ENCODE peak calls at places on chromosomes 1 and 21, in seven cellular contexts. One of them, this sample, is unnamed.

GRCh38 chr1:221708076-221708571 is 33.8 kb downstream of the DUSP10 start:
- DNase-seq in endothelial cell: no peak
- DNase-seq in choroid plexus epithelial cell: peak
- DNase-seq in epithelial cell of esophagus: no peak
- DNase-seq in heart right ventricle: no peak
- DNase-seq in cardiac fibroblast: peak
- DNase-seq in brain microvascular endothelial cell: peak
- DNase-seq in this sample: no peak

GRCh38 chr1:242523968-242524570 is 428 bp downstream of the PLD5 start:
- DNase-seq in endothelial cell: peak
- DNase-seq in choroid plexus epithelial cell: no peak
- DNase-seq in epithelial cell of esophagus: peak
- DNase-seq in heart right ventricle: no peak
- DNase-seq in cardiac fibroblast: peak
- DNase-seq in brain microvascular endothelial cell: no peak
- DNase-seq in this sample: no peak

GRCh38 chr1:118202076-118202608 is 17.1 kb upstream of the SPAG17 start:
- DNase-seq in endothelial cell: no peak
- DNase-seq in choroid plexus epithelial cell: no peak
- DNase-seq in epithelial cell of esophagus: no peak
- DNase-seq in heart right ventricle: no peak
- DNase-seq in cardiac fibroblast: no peak
- DNase-seq in brain microvascular endothelial cell: no peak
- DNase-seq in this sample: no peak

GRCh38 chr1:156356262-156356874 is 12.6 kb upstream of the RHBG start:
- DNase-seq in endothelial cell: no peak
- DNase-seq in choroid plexus epithelial cell: no peak
- DNase-seq in epithelial cell of esophagus: no peak
- DNase-seq in heart right ventricle: no peak
- DNase-seq in cardiac fibroblast: no peak
- DNase-seq in brain microvascular endothelial cell: no peak
- DNase-seq in this sample: no peak

GRCh38 chr1:145956776-145957442 is 908 bp downstream of the LIX1L start:
- DNase-seq in endothelial cell: no peak
- DNase-seq in choroid plexus epithelial cell: peak
- DNase-seq in epithelial cell of esophagus: no peak
- DNase-seq in heart right ventricle: peak
- DNase-seq in cardiac fibroblast: peak
- DNase-seq in brain microvascular endothelial cell: no peak
- DNase-seq in this sample: no peak

GRCh38 chr1:197927908-197928665 is 10.9 kb downstream of the LHX9 start:
- DNase-seq in endothelial cell: no peak
- DNase-seq in choroid plexus epithelial cell: no peak
- DNase-seq in epithelial cell of esophagus: no peak
- DNase-seq in heart right ventricle: no peak
- DNase-seq in cardiac fibroblast: no peak
- DNase-seq in brain microvascular endothelial cell: no peak
- DNase-seq in this sample: no peak

GRCh38 chr1:161085165-161085564 is 4.2 kb downstream of the NECTIN4 start:
- DNase-seq in endothelial cell: no peak
- DNase-seq in choroid plexus epithelial cell: peak
- DNase-seq in epithelial cell of esophagus: peak
- DNase-seq in heart right ventricle: no peak
- DNase-seq in cardiac fibroblast: no peak
- DNase-seq in brain microvascular endothelial cell: peak
- DNase-seq in this sample: peak

GRCh38 chr1:100627936-100628335 is 90.0 kb downstream of the GPR88 start:
- DNase-seq in endothelial cell: no peak
- DNase-seq in choroid plexus epithelial cell: peak
- DNase-seq in epithelial cell of esophagus: no peak
- DNase-seq in heart right ventricle: no peak
- DNase-seq in cardiac fibroblast: no peak
- DNase-seq in brain microvascular endothelial cell: no peak
- DNase-seq in this sample: no peak

GRCh38 chr21:41318218-41318617 is 1.6 kb downstream of the FAM3B start:
- DNase-seq in endothelial cell: no peak
- DNase-seq in choroid plexus epithelial cell: no peak
- DNase-seq in epithelial cell of esophagus: no peak
- DNase-seq in heart right ventricle: no peak
- DNase-seq in cardiac fibroblast: no peak
- DNase-seq in brain microvascular endothelial cell: no peak
- DNase-seq in this sample: no peak

GRCh38 chr1:168202941-168203654 is 22.7 kb upstream of the SFT2D2 start:
- DNase-seq in endothelial cell: no peak
- DNase-seq in choroid plexus epithelial cell: peak
- DNase-seq in epithelial cell of esophagus: peak
- DNase-seq in heart right ventricle: no peak
- DNase-seq in cardiac fibroblast: peak
- DNase-seq in brain microvascular endothelial cell: peak
- DNase-seq in this sample: no peak

GRCh38 chr1:24641646-24642151 is 1.4 kb upstream of the SRRM1 start:
- DNase-seq in endothelial cell: peak
- DNase-seq in choroid plexus epithelial cell: peak
- DNase-seq in epithelial cell of esophagus: peak
- DNase-seq in heart right ventricle: peak
- DNase-seq in cardiac fibroblast: peak
- DNase-seq in brain microvascular endothelial cell: no peak
- DNase-seq in this sample: no peak

GRCh38 chr1:85850238-85850637 is 142.0 kb upstream of the ZNHIT6 start:
- DNase-seq in endothelial cell: no peak
- DNase-seq in choroid plexus epithelial cell: peak
- DNase-seq in epithelial cell of esophagus: peak
- DNase-seq in heart right ventricle: no peak
- DNase-seq in cardiac fibroblast: peak
- DNase-seq in brain microvascular endothelial cell: peak
- DNase-seq in this sample: no peak

GRCh38 chr1:25134801-25135585 is 97.3 kb downstream of the SYF2 start:
- DNase-seq in endothelial cell: no peak
- DNase-seq in choroid plexus epithelial cell: no peak
- DNase-seq in epithelial cell of esophagus: no peak
- DNase-seq in heart right ventricle: no peak
- DNase-seq in cardiac fibroblast: no peak
- DNase-seq in brain microvascular endothelial cell: no peak
- DNase-seq in this sample: no peak

DNA sequence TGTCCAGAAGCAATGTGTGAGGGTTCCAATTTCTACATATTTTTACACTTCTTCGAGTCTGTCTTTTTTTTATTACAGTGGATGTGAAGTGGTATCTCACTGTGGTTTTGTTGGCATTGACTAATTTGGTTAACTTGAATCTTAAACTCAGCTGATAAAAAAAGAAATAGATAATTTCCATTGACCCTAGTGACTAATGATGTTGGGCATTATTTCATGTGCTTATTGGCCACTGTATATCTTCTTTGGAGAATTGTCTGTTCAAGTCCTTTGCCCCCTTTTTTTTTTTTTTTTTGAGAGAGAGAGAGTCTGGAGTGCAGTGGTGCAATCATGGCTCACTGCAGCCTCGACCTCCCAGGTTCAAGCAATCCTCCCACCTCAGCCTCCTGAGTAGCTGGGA is 33.3 kb upstream of the NBPF3 start:
- DNase-seq in endothelial cell: no peak
- DNase-seq in choroid plexus epithelial cell: no peak
- DNase-seq in epithelial cell of esophagus: no peak
- DNase-seq in heart right ventricle: no peak
- DNase-seq in cardiac fibroblast: no peak
- DNase-seq in brain microvascular endothelial cell: no peak
- DNase-seq in this sample: no peak
- TF ChIP-seq CTCF in endothelial cell: no peak
- TF ChIP-seq CTCF in choroid plexus epithelial cell: no peak
- TF ChIP-seq CTCF in epithelial cell of esophagus: no peak
- TF ChIP-seq CTCF in heart right ventricle: no peak
- TF ChIP-seq CTCF in cardiac fibroblast: no peak
- TF ChIP-seq CTCF in brain microvascular endothelial cell: no peak
- TF ChIP-seq CTCF in this sample: no peak

GRCh38 chr1:199766219-199766792 is 261.2 kb upstream of the NR5A2 start:
- DNase-seq in endothelial cell: no peak
- DNase-seq in choroid plexus epithelial cell: no peak
- DNase-seq in epithelial cell of esophagus: no peak
- DNase-seq in heart right ventricle: no peak
- DNase-seq in cardiac fibroblast: no peak
- DNase-seq in brain microvascular endothelial cell: no peak
- DNase-seq in this sample: no peak
- TF ChIP-seq CTCF in endothelial cell: no peak
- TF ChIP-seq CTCF in choroid plexus epithelial cell: no peak
- TF ChIP-seq CTCF in epithelial cell of esophagus: no peak
- TF ChIP-seq CTCF in heart right ventricle: no peak
- TF ChIP-seq CTCF in cardiac fibroblast: no peak
- TF ChIP-seq CTCF in brain microvascular endothelial cell: no peak
- TF ChIP-seq CTCF in this sample: no peak

GRCh38 chr21:19603011-19603593 is 1199.5 kb upstream of the TMPRSS15 start:
- DNase-seq in endothelial cell: no peak
- DNase-seq in choroid plexus epithelial cell: no peak
- DNase-seq in epithelial cell of esophagus: no peak
- DNase-seq in heart right ventricle: no peak
- DNase-seq in cardiac fibroblast: no peak
- DNase-seq in brain microvascular endothelial cell: no peak
- DNase-seq in this sample: no peak

GRCh38 chr21:19609611-19610010 is 1206.0 kb upstream of the TMPRSS15 start:
- DNase-seq in endothelial cell: no peak
- DNase-seq in choroid plexus epithelial cell: peak
- DNase-seq in epithelial cell of esophagus: no peak
- DNase-seq in heart right ventricle: no peak
- DNase-seq in cardiac fibroblast: no peak
- DNase-seq in brain microvascular endothelial cell: no peak
- DNase-seq in this sample: no peak

DNA sequence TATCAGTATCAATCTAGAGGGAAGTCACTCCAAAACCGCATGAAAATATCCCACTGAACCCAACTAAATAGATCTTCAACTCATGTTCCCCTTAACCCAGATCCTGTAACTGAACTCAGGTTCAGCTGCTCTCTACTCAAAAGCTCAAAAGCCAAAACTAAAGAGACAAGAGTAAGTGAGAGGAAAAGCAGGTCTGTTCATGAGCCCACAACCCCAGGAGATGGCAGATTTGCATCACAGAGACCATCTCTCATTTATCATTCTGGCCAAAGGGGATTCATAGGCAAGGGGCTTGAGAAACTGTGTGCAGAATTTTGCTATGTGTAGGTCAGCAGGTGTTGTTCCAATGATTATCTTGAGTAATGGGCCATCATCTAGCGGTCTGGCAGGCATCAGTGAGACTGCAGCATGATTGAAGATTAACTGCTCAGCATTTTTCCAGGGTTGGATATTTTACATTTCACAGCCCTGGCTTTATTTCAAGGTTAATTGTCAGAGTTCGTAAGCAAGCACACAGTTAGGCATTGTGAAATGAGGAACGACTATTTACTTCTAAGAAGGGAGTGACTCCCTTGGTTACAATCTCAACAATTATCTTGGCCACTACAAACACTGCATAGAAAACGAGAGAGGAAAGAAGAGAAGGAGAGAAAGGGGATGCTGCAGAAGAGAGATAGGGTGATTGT is 1204.5 kb upstream of the TMPRSS15 start:
- DNase-seq in endothelial cell: no peak
- DNase-seq in choroid plexus epithelial cell: peak
- DNase-seq in epithelial cell of esophagus: no peak
- DNase-seq in heart right ventricle: no peak
- DNase-seq in cardiac fibroblast: peak
- DNase-seq in brain microvascular endothelial cell: no peak
- DNase-seq in this sample: no peak
- TF ChIP-seq CTCF in endothelial cell: no peak
- TF ChIP-seq CTCF in choroid plexus epithelial cell: peak
- TF ChIP-seq CTCF in epithelial cell of esophagus: no peak
- TF ChIP-seq CTCF in heart right ventricle: no peak
- TF ChIP-seq CTCF in cardiac fibroblast: no peak
- TF ChIP-seq CTCF in brain microvascular endothelial cell: no peak
- TF ChIP-seq CTCF in this sample: peak

DNA sequence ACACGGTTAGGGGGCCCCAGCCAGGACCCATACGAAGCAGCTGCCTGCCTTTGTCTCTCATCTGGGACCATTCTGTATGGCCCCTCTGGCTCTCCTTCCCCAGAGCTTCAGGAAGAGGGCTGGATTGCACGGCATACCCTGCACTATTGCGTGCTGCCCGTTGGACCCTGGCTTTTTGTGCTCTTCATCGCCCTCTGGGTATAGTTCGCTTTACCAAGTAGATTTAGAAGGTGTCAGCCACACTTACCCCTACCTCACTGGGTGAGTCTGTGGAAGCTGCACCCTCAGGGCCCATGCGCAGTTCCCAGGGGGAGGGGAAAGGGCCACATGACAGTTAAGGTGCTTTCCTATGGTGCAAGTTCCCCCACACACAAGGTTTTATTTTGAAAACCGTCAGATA is 7.2 kb downstream of the NAV1 start:
- DNase-seq in endothelial cell: no peak
- DNase-seq in choroid plexus epithelial cell: no peak
- DNase-seq in epithelial cell of esophagus: no peak
- DNase-seq in heart right ventricle: no peak
- DNase-seq in cardiac fibroblast: no peak
- DNase-seq in brain microvascular endothelial cell: no peak
- DNase-seq in this sample: no peak
- TF ChIP-seq CTCF in endothelial cell: no peak
- TF ChIP-seq CTCF in choroid plexus epithelial cell: peak
- TF ChIP-seq CTCF in epithelial cell of esophagus: no peak
- TF ChIP-seq CTCF in heart right ventricle: no peak
- TF ChIP-seq CTCF in cardiac fibroblast: no peak
- TF ChIP-seq CTCF in brain microvascular endothelial cell: peak
- TF ChIP-seq CTCF in this sample: peak

GRCh38 chr21:42682661-42683060 is 29.2 kb downstream of the PDE9A start:
- DNase-seq in endothelial cell: no peak
- DNase-seq in choroid plexus epithelial cell: no peak
- DNase-seq in epithelial cell of esophagus: no peak
- DNase-seq in heart right ventricle: no peak
- DNase-seq in cardiac fibroblast: no peak
- DNase-seq in brain microvascular endothelial cell: no peak
- DNase-seq in this sample: no peak
- TF ChIP-seq CTCF in endothelial cell: no peak
- TF ChIP-seq CTCF in choroid plexus epithelial cell: no peak
- TF ChIP-seq CTCF in epithelial cell of esophagus: no peak
- TF ChIP-seq CTCF in heart right ventricle: no peak
- TF ChIP-seq CTCF in cardiac fibroblast: no peak
- TF ChIP-seq CTCF in brain microvascular endothelial cell: no peak
- TF ChIP-seq CTCF in this sample: no peak

GRCh38 chr1:231338270-231339128 is at the start of gene SPRTN:
- DNase-seq in endothelial cell: no peak
- DNase-seq in choroid plexus epithelial cell: peak
- DNase-seq in epithelial cell of esophagus: no peak
- DNase-seq in heart right ventricle: no peak
- DNase-seq in cardiac fibroblast: no peak
- DNase-seq in brain microvascular endothelial cell: no peak
- DNase-seq in this sample: peak
- TF ChIP-seq CTCF in endothelial cell: no peak
- TF ChIP-seq CTCF in choroid plexus epithelial cell: no peak
- TF ChIP-seq CTCF in epithelial cell of esophagus: no peak
- TF ChIP-seq CTCF in heart right ventricle: no peak
- TF ChIP-seq CTCF in cardiac fibroblast: no peak
- TF ChIP-seq CTCF in brain microvascular endothelial cell: no peak
- TF ChIP-seq CTCF in this sample: peak